ENCODE peak calls at places on chromosomes 2 and 18, in six cellular contexts. F is sigmoid colon, J is HCT116, H is spleen, D is AG04450, A is Caco-2. C is an unnamed sample.

GRCh38 chr18:44957440-44957839 is 276.8 kb downstream of the SETBP1 start:
- DNase-seq in F (no peak), J (no peak), H (no peak), D (no peak), A (no peak), C (no peak)

GRCh38 chr18:61931654-61932379 is 39.0 kb upstream of the RNF152 start:
- DNase-seq in F (no peak), J (no peak), H (no peak), D (no peak), A (no peak), C (no peak)

GRCh38 chr2:20370191-20370590 is 19.5 kb upstream of the PUM2 start:
- DNase-seq in F (peak; percentile 62), J (no peak), H (no peak), D (no peak), A (no peak), C (peak; percentile 26)

GRCh38 chr18:52160652-52161051 is 179.3 kb upstream of the DCC start:
- DNase-seq in F (no peak), J (no peak), H (no peak), D (no peak), A (peak; percentile 27), C (peak; percentile 43)

GRCh38 chr2:98676742-98677141 is 54.2 kb downstream of the MGAT4A start:
- DNase-seq in F (no peak), J (no peak), H (no peak), D (no peak), A (no peak), C (no peak)

GRCh38 chr2:61993422-61994024 is 88.0 kb downstream of the COMMD1 start:
- DNase-seq in F (no peak), J (peak; percentile 38), H (no peak), D (peak; percentile 11), A (peak; percentile 49), C (peak; percentile 53)

GRCh38 chr2:24209389-24210105 is 34.7 kb downstream of the FAM228A start:
- DNase-seq in F (no peak), J (no peak), H (no peak), D (no peak), A (no peak), C (no peak)

GRCh38 chr18:77061946-77062517 is 70.6 kb downstream of the MBP start:
- DNase-seq in F (no peak), J (no peak), H (peak; percentile 86), D (no peak), A (no peak), C (no peak)

GRCh38 chr2:30422437-30422805 is 24.6 kb upstream of the LCLAT1 start:
- DNase-seq in F (no peak), J (peak; percentile 37), H (peak; percentile 85), D (no peak), A (no peak), C (peak; percentile 51)

GRCh38 chr2:144948205-144948855 is 428.4 kb upstream of the ZEB2 start:
- DNase-seq in F (no peak), J (no peak), H (no peak), D (no peak), A (no peak), C (no peak)

GRCh38 chr18:10270160-10270571 is 184.3 kb upstream of the APCDD1 start:
- DNase-seq in F (no peak), J (no peak), H (no peak), D (no peak), A (no peak), C (no peak)

GRCh38 chr18:56199580-56200320 is 438.6 kb downstream of the TXNL1 start:
- DNase-seq in F (no peak), J (no peak), H (no peak), D (no peak), A (no peak), C (no peak)

GRCh38 chr2:12017499-12018185 is 271.2 kb downstream of the LPIN1 start:
- DNase-seq in F (no peak), J (no peak), H (no peak), D (no peak), A (no peak), C (no peak)

GRCh38 chr2:216370961-216371633 is 1.2 kb downstream of the MARCHF4 start:
- DNase-seq in F (no peak), J (no peak), H (no peak), D (no peak), A (no peak), C (no peak)

GRCh38 chr2:67394734-67395133 is 2.4 kb upstream of the ETAA1 start:
- DNase-seq in F (no peak), J (no peak), H (no peak), D (no peak), A (no peak), C (no peak)

GRCh38 chr2:48197618-48198017 is 291.3 kb upstream of the FBXO11 start:
- DNase-seq in F (no peak), J (no peak), H (no peak), D (no peak), A (no peak), C (no peak)

GRCh38 chr18:78082776-78083175 is 833.1 kb downstream of the GALR1 start:
- DNase-seq in F (no peak), J (no peak), H (no peak), D (no peak), A (no peak), C (no peak)
- H3K9me3 ChIP-seq in F (no peaks in the 10 kb centered on the region), J (peaks cover 18% of the 10 kb centered on the region), H (no peaks in the 10 kb centered on the region), D (peaks cover 76% of the 10 kb centered on the region), A (no peaks in the 10 kb centered on the region), C (no peaks in the 10 kb centered on the region)

GRCh38 chr2:54106631-54107454 is 8.6 kb upstream of the ACYP2 start:
- DNase-seq in F (no peak), J (peak; percentile 53), H (no peak), D (no peak), A (peak; percentile 63), C (peak; percentile 73)

GRCh38 chr2:54103454-54104314 is 11.7 kb upstream of the ACYP2 start:
- DNase-seq in F (no peak), J (peak; percentile 34), H (peak; percentile 87), D (no peak), A (peak; percentile 47), C (peak; percentile 70)

GRCh38 chr2:54107455-54107764 is 8.0 kb upstream of the ACYP2 start:
- DNase-seq in F (no peak), J (no peak), H (no peak), D (no peak), A (no peak), C (no peak)

GRCh38 chr2:54109848-54110247 is 5.6 kb upstream of the ACYP2 start:
- DNase-seq in F (no peak), J (no peak), H (no peak), D (no peak), A (no peak), C (no peak)

DNA sequence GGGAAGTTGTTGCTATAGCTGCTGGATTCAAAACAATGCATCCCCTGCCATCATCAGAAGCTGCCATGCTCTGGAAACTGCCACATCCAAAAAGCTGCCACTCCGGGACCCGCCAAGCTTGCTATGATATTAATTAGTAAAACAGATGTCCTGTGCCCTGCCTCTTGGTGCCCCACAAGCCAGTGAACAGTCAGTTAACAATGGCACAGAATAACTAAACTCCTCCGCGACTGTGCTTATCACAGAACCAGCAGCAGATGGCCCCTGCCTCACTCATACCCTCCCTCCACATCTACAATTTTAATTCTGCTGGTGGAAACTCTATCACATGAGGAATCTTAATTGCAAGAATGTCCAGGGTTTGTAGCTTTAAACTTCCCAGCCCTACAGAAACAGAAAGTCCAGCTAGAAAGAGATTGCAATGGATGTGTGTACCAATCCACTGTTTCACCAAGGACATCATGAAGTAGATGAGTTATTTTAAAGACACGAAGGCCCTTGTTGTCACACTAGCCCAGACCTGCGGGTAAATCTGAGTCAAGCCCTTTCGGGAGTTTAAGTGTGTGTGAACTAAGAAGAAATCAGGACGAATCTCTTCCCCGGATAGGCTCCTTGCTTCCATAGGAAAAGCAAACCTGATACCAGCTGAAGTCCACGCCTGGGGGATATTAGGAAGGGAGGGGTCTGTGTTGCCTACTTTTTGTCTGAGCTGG is 7.4 kb upstream of the ACYP2 start:
- DNase-seq in F (no peak), J (no peak), H (no peak), D (no peak), A (no peak), C (no peak)
- TF ChIP-seq CTCF in F (no peak), J (no peak), H (no peak), D (no peak), A (no peak), C (peak; percentile 8)

DNA sequence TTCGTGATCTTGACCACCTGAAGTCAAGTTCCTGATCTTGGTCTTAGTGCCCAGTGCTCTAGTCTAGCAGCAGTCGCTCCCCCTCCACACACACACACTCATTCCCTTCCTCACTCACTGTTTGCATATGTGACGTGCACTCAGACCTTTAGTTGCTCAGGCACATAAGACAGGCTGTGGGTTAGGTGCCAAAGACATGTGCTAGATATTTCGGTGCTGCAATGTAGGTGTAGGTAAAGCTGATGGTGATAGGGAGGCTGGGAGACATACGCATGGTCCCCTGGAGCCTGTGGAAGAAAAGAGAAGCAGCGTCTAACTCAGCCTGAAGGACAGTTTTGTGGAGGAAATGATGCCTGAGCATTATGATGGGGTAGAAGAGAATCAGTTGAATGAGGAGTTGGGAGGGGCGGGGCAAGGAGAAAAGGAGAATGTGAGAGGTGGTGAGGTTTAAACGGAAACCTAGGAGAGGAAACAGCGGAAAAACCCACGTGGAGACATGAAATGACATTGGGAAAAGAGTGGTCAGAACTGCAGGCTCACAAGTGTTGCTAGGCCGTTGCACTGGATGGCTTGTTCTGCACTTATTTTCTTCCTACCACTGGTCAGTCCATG is 3.9 kb downstream of the TTC39C start:
- DNase-seq in F (no peak), J (no peak), H (no peak), D (no peak), A (no peak), C (no peak)
- H3K4me3 ChIP-seq in F (no peak overlapping the region), J (no peak overlapping the region), H (no peak overlapping the region), D (no peak overlapping the region), A (no peak overlapping the region), C (no peak overlapping the region)

DNA sequence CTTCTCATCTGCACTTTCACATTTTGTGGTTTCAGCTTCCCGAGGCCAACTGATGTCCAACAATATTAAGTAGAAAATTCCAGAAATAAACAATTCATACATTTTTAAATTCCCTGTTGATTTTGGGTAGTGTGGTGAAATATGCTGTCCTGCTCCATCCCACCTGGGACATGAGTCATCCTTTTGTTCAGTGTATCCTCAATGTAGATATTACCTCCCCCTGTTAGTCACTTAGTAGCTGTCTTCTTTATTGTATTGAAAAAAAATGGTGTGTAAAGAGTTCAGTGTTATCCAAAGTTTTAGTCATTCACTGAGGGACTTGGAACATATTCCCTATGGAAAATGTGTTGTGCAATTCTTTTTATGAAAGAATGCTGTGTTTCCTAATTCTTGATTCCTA is 348.1 kb downstream of the SOCS6 start:
- DNase-seq in F (no peak), J (no peak), H (no peak), D (no peak), A (no peak), C (no peak)
- H3K9me3 ChIP-seq in F (peaks cover 2% of the 10 kb centered on the region), J (no peaks in the 10 kb centered on the region), H (no peaks in the 10 kb centered on the region), D (no peaks in the 10 kb centered on the region), A (no peaks in the 10 kb centered on the region), C (no peaks in the 10 kb centered on the region)

C was measured in hepatocyte.